ENCODE peak calls at places on chromosomes 13 and 19, in five cellular contexts. O is lung, H is neural progenitor cell, R is ascending aorta, S is colonic mucosa. M is an unnamed sample.

GRCh38 chr19:40933025-40933424 is 51.0 kb upstream of the CYP2A7 start:
- DNase-seq in S (no peak), O (no peak), R (no peak), H (peak; percentile 35), M (no peak)

GRCh38 chr19:35037716-35038622 is 3.6 kb upstream of the HPN start:
- DNase-seq in O (no peak), H (no peak), S (no peak), R (peak; percentile 65), M (no peak)

GRCh38 chr13:106570354-106570822 is 2.5 kb upstream of the ARGLU1 start:
- DNase-seq in S (peak; percentile 52), O (peak; percentile 72), R (peak; percentile 81), H (peak; percentile 87), M (no peak)

GRCh38 chr13:73187106-73187505 is 128.3 kb downstream of the KLF5 start:
- DNase-seq in R (no peak), O (no peak), H (no peak), S (peak; percentile 9), M (no peak)

GRCh38 chr13:113176822-113177221 is 18.4 kb downstream of the PROZ start:
- DNase-seq in O (no peak), S (no peak), R (no peak), H (no peak), M (no peak)

GRCh38 chr19:19109601-19110000 is 28.7 kb downstream of the TMEM161A start:
- DNase-seq in S (no peak), R (no peak), O (no peak), H (no peak), M (no peak)

GRCh38 chr13:95137096-95137495 is 164.2 kb downstream of the ABCC4 start:
- DNase-seq in H (no peak), S (no peak), O (no peak), R (no peak), M (peak; percentile 41)

GRCh38 chr19:18762125-18763023 is 28.7 kb downstream of the COMP start:
- DNase-seq in H (no peak), S (peak; percentile 94), O (peak; percentile 91), R (peak; percentile 72), M (peak; percentile 83)

GRCh38 chr19:48991823-48992570 is 1.1 kb downstream of the GYS1 start:
- DNase-seq in R (peak; percentile 89), S (peak; percentile 78), O (peak; percentile 63), H (peak; percentile 69), M (peak; percentile 79)

GRCh38 chr13:27137759-27138158 is 33.9 kb downstream of the USP12 start:
- DNase-seq in O (no peak), R (no peak), S (no peak), H (no peak), M (peak; percentile 95)

GRCh38 chr19:5987077-5987818 is 9.3 kb upstream of the RANBP3 start:
- DNase-seq in R (peak; percentile 84), O (peak; percentile 78), H (peak; percentile 87), S (peak; percentile 87), M (peak; percentile 84)

GRCh38 chr19:14517446-14517839 is 754 bp downstream of the DNAJB1 start:
- DNase-seq in O (peak; percentile 42), H (no peak), S (no peak), R (no peak), M (no peak)

GRCh38 chr19:42122691-42123607 is 9.3 kb downstream of the POU2F2 start:
- DNase-seq in R (no peak), O (no peak), S (no peak), H (no peak), M (no peak)

GRCh38 chr19:49116544-49116943 is 2.4 kb downstream of the LIN7B start:
- DNase-seq in H (no peak), R (peak; percentile 76), S (peak; percentile 42), O (no peak), M (no peak)

GRCh38 chr19:50492303-50493052 is 15.8 kb upstream of the GARIN5A start:
- DNase-seq in R (no peak), S (no peak), O (no peak), H (peak; percentile 24), M (no peak)

GRCh38 chr19:35177377-35178274 is 23.1 kb downstream of the FXYD5 start:
- DNase-seq in H (no peak), S (no peak), O (no peak), R (no peak), M (no peak)

GRCh38 chr13:40622761-40623160 is 43.7 kb downstream of the FOXO1 start:
- DNase-seq in S (no peak), H (peak; percentile 59), O (no peak), R (no peak), M (no peak)

GRCh38 chr13:40619479-40619814 is 47.0 kb downstream of the FOXO1 start:
- DNase-seq in S (no peak), H (no peak), R (no peak), O (no peak), M (peak; percentile 11)

GRCh38 chr13:40618581-40619478 is 47.6 kb downstream of the FOXO1 start:
- DNase-seq in R (no peak), H (no peak), O (no peak), S (no peak), M (no peak)

GRCh38 chr13:40624338-40624737 is 42.1 kb downstream of the FOXO1 start:
- DNase-seq in H (no peak), O (no peak), R (no peak), S (no peak), M (no peak)

GRCh38 chr13:40622246-40622645 is 44.2 kb downstream of the FOXO1 start:
- DNase-seq in O (no peak), S (no peak), R (no peak), H (no peak), M (no peak)
- H3K27ac ChIP-seq in O (no peak overlapping the region), S (no peak overlapping the region), R (no peak overlapping the region), H (no peak overlapping the region), M (no peak overlapping the region)

GRCh38 chr19:43675269-43675879 is 5.4 kb upstream of the PLAUR start:
- DNase-seq in S (peak; percentile 91), O (peak; percentile 58), R (no peak), H (no peak), M (no peak)
- H3K4me1 ChIP-seq in S (no peaks in the 10 kb centered on the region), O (no peaks in the 10 kb centered on the region), R (peaks cover 2% of the 10 kb centered on the region), H (peaks cover 6% of the 10 kb centered on the region), M (peaks cover 3% of the 10 kb centered on the region)

GRCh38 chr13:48928781-48929430 is 46.8 kb upstream of the FNDC3A start:
- DNase-seq in H (no peak), R (no peak), O (no peak), S (no peak), M (no peak)

GRCh38 chr13:48919750-48920149 is 56.0 kb upstream of the FNDC3A start:
- DNase-seq in R (no peak), O (no peak), H (no peak), S (no peak), M (no peak)

GRCh38 chr13:48920730-48921129 is 55.0 kb upstream of the FNDC3A start:
- DNase-seq in S (no peak), R (no peak), O (no peak), H (no peak), M (no peak)

GRCh38 chr13:48923376-48923775 is 52.3 kb upstream of the FNDC3A start:
- DNase-seq in H (no peak), R (no peak), O (no peak), S (no peak), M (no peak)
- H3K27ac ChIP-seq in H (no peak overlapping the region), R (no peak overlapping the region), O (no peak overlapping the region), S (no peak overlapping the region), M (no peak overlapping the region)

GRCh38 chr19:28406237-28406596 is 806.7 kb downstream of the UQCRFS1 start:
- DNase-seq in O (no peak), R (no peak), H (no peak), S (no peak), M (no peak)
- H3K4me1 ChIP-seq in O (peaks cover 2% of the 10 kb centered on the region), R (no peaks in the 10 kb centered on the region), H (peaks cover 7% of the 10 kb centered on the region), S (peaks cover 5% of the 10 kb centered on the region), M (no peaks in the 10 kb centered on the region)

GRCh38 chr19:1944088-1944915 is 3.3 kb downstream of the CSNK1G2 start:
- DNase-seq in R (no peak), S (no peak), O (no peak), H (no peak), M (no peak)

GRCh38 chr19:1942934-1943555 is 2.1 kb downstream of the CSNK1G2 start:
- DNase-seq in O (no peak), S (no peak), H (peak; percentile 47), R (no peak), M (no peak)

GRCh38 chr19:1944916-1945561 is 4.1 kb downstream of the CSNK1G2 start:
- DNase-seq in O (no peak), H (no peak), R (no peak), S (no peak), M (peak; percentile 76)

GRCh38 chr19:1942078-1942933 is 1.3 kb downstream of the CSNK1G2 start:
- DNase-seq in S (peak; percentile 83), R (peak; percentile 89), O (peak; percentile 78), H (peak; percentile 94), M (peak; percentile 76)

DNA sequence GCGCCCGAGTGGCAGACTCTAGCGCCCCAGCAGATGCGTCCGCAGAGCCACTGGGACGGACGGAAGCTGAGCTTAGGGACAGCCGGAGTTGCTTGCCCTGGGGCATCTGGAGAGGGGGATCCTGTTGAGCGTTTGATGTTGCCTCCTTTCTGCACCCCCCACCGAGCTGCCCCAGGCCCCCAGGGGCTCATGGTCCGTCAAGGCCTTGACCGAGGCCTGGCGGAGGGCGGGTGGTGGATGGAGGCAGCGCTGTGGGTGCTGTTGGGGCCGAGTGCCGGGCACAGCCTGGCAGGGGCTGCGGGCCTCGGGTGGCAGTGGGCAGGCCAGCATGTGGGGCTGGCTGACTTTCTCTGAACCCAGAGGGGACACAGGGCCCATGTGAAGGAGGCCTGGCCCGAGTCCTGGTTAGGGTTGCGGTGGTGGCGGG is 2.7 kb downstream of the CSNK1G2 start:
- DNase-seq in S (no peak), H (no peak), O (no peak), R (no peak), M (no peak)
- H3K27ac ChIP-seq in S (no peak overlapping the region), H (no peak overlapping the region), O (peak overlapping the region; percentile 26), R (no peak overlapping the region), M (no peak overlapping the region)

GRCh38 chr19:10428996-10429381 is 8.7 kb downstream of the PDE4A start:
- DNase-seq in S (no peak), R (no peak), H (no peak), O (no peak), M (no peak)

GRCh38 chr19:10431943-10432735 is 11.8 kb downstream of the PDE4A start:
- DNase-seq in S (peak; percentile 82), R (peak; percentile 81), H (peak; percentile 73), O (peak; percentile 62), M (peak; percentile 69)

GRCh38 chr19:10432736-10433130 is 12.4 kb downstream of the PDE4A start:
- DNase-seq in S (no peak), H (no peak), R (no peak), O (no peak), M (no peak)

GRCh38 chr19:10431254-10431942 is 11.1 kb downstream of the PDE4A start:
- DNase-seq in O (peak; percentile 43), H (no peak), R (no peak), S (peak; percentile 50), M (no peak)

GRCh38 chr19:10430505-10431253 is 10.3 kb downstream of the PDE4A start:
- DNase-seq in O (peak; percentile 60), H (peak; percentile 44), R (peak; percentile 71), S (peak; percentile 68), M (peak; percentile 59)
- H3K4me1 ChIP-seq in O (peaks cover 18% of the 10 kb centered on the region), H (peaks cover 6% of the 10 kb centered on the region), R (peaks cover 15% of the 10 kb centered on the region), S (no peaks in the 10 kb centered on the region), M (peaks cover 3% of the 10 kb centered on the region)